ENCODE peak calls at places on chromosomes 2 and 18, in six cellular contexts. B, W, Z, E, Q and O are unnamed samples.

GRCh38 chr2:120990451-120990871 is 254.8 kb downstream of the GLI2 start:
- DNase-seq in B (no peak), W (no peak), Z (no peak), E (no peak), Q (no peak), O (no peak)

GRCh38 chr2:36290306-36290705 is 65.3 kb upstream of the CRIM1 start:
- DNase-seq in B (no peak), W (no peak), Z (no peak), E (no peak), Q (no peak), O (no peak)

GRCh38 chr2:181275643-181276070 is 181.5 kb upstream of the ITGA4 start:
- DNase-seq in B (no peak), W (no peak), Z (no peak), E (no peak), Q (no peak), O (no peak)

GRCh38 chr2:74834806-74835755 is 1.2 kb downstream of the HK2 start:
- DNase-seq in B (peak), W (peak), Z (peak), E (peak), Q (no peak), O (no peak)

GRCh38 chr2:46232860-46233259 is 64.3 kb upstream of the EPAS1 start:
- DNase-seq in B (no peak), W (no peak), Z (no peak), E (no peak), Q (no peak), O (no peak)

GRCh38 chr2:187233811-187234210 is 214.2 kb downstream of the CALCRL start:
- DNase-seq in B (no peak), W (no peak), Z (no peak), E (no peak), Q (no peak), O (no peak)

GRCh38 chr2:214830794-214831346 is 21.4 kb upstream of the BARD1 start:
- DNase-seq in B (no peak), W (no peak), Z (peak), E (no peak), Q (no peak), O (no peak)

GRCh38 chr2:220660277-220661155 is 911.6 kb downstream of the EPHA4 start:
- DNase-seq in B (no peak), W (no peak), Z (no peak), E (no peak), Q (no peak), O (no peak)

GRCh38 chr2:45029215-45029614 is 20.0 kb upstream of the SIX2 start:
- DNase-seq in B (no peak), W (no peak), Z (no peak), E (no peak), Q (no peak), O (no peak)

GRCh38 chr2:120060088-120060623 is 47.3 kb downstream of the EPB41L5 start:
- DNase-seq in B (no peak), W (no peak), Z (no peak), E (no peak), Q (no peak), O (no peak)

GRCh38 chr18:24197412-24197811 is 58.5 kb downstream of the CABYR start:
- DNase-seq in B (no peak), W (no peak), Z (peak), E (no peak), Q (no peak), O (no peak)

GRCh38 chr2:227153307-227153706 is 10.7 kb downstream of the COL4A4 start:
- DNase-seq in B (no peak), W (no peak), Z (no peak), E (no peak), Q (no peak), O (no peak)

GRCh38 chr18:75230210-75231052 is 19.8 kb downstream of the TSHZ1 start:
- DNase-seq in B (no peak), W (no peak), Z (no peak), E (no peak), Q (no peak), O (no peak)

GRCh38 chr2:70094978-70095832 is 7.9 kb downstream of the PCBP1 start:
- DNase-seq in B (peak), W (no peak), Z (peak), E (no peak), Q (peak), O (no peak)

GRCh38 chr2:235641333-235641732 is 147.5 kb downstream of the AGAP1 start:
- DNase-seq in B (no peak), W (no peak), Z (no peak), E (no peak), Q (no peak), O (no peak)

GRCh38 chr2:62410015-62410453 is 96.0 kb downstream of the TMEM17 start:
- DNase-seq in B (no peak), W (peak), Z (peak), E (no peak), Q (no peak), O (no peak)

GRCh38 chr18:58221060-58221725 is 177.2 kb downstream of the NEDD4L start:
- DNase-seq in B (no peak), W (no peak), Z (no peak), E (no peak), Q (no peak), O (peak)

GRCh38 chr2:85503611-85504433 is 35.1 kb upstream of the MAT2A start:
- DNase-seq in B (no peak), W (no peak), Z (no peak), E (no peak), Q (no peak), O (no peak)

GRCh38 chr18:36354989-36355388 is 57.5 kb downstream of the FHOD3 start:
- DNase-seq in B (no peak), W (no peak), Z (no peak), E (no peak), Q (no peak), O (no peak)

GRCh38 chr18:11074879-11075278 is 74.5 kb downstream of the PIEZO2 start:
- DNase-seq in B (no peak), W (no peak), Z (no peak), E (no peak), Q (no peak), O (no peak)